ENCODE peak calls at places on chromosomes 13 and 19, in four cellular contexts. One of them, this sample, is unnamed.

GRCh38 chr19:42288411-42288810 is 13.5 kb upstream of the PRR19 start:
- DNase-seq in uterus: no peak
- DNase-seq in NCI-H1417 treated with DMSO at 0.1 percent for 48 hours: no peak
- DNase-seq in HTR-8/SVneo: no peak
- DNase-seq in this sample: no peak

GRCh38 chr19:29858000-29858596 is 46.3 kb downstream of the CCNE1 start:
- DNase-seq in NCI-H1417 treated with DMSO at 0.1 percent for 48 hours: no peak
- DNase-seq in HTR-8/SVneo: no peak
- DNase-seq in uterus: no peak
- DNase-seq in this sample: no peak

GRCh38 chr19:13764821-13765394 is 586 bp downstream of the MRI1 start:
- DNase-seq in uterus: no peak
- DNase-seq in NCI-H1417 treated with DMSO at 0.1 percent for 48 hours: no peak
- DNase-seq in HTR-8/SVneo: no peak
- DNase-seq in this sample: no peak

GRCh38 chr19:39740395-39740794 is 2.6 kb upstream of the CLC start:
- DNase-seq in NCI-H1417 treated with DMSO at 0.1 percent for 48 hours: no peak
- DNase-seq in HTR-8/SVneo: no peak
- DNase-seq in uterus: no peak
- DNase-seq in this sample: no peak

GRCh38 chr19:58558066-58558622 is at the start of gene UBE2M:
- DNase-seq in uterus: peak; percentile 70
- DNase-seq in NCI-H1417 treated with DMSO at 0.1 percent for 48 hours: no peak
- DNase-seq in HTR-8/SVneo: no peak
- DNase-seq in this sample: peak; percentile 85

GRCh38 chr19:4748185-4748584 is 24.5 kb upstream of the DPP9 start:
- DNase-seq in HTR-8/SVneo: no peak
- DNase-seq in NCI-H1417 treated with DMSO at 0.1 percent for 48 hours: no peak
- DNase-seq in uterus: no peak
- DNase-seq in this sample: no peak

GRCh38 chr13:52195052-52195837 is 35.8 kb upstream of the NEK3 start:
- DNase-seq in HTR-8/SVneo: no peak
- DNase-seq in NCI-H1417 treated with DMSO at 0.1 percent for 48 hours: no peak
- DNase-seq in uterus: peak; percentile 77
- DNase-seq in this sample: peak; percentile 91

GRCh38 chr13:19618925-19619324 is 14.5 kb upstream of the MPHOSPH8 start:
- DNase-seq in uterus: no peak
- DNase-seq in HTR-8/SVneo: no peak
- DNase-seq in NCI-H1417 treated with DMSO at 0.1 percent for 48 hours: no peak
- DNase-seq in this sample: no peak

GRCh38 chr19:58328999-58329398 is 2.2 kb downstream of the ZSCAN22 start:
- DNase-seq in HTR-8/SVneo: no peak
- DNase-seq in NCI-H1417 treated with DMSO at 0.1 percent for 48 hours: no peak
- DNase-seq in uterus: no peak
- DNase-seq in this sample: no peak

GRCh38 chr13:79307866-79308298 is 98.2 kb downstream of the RBM26 start:
- DNase-seq in HTR-8/SVneo: no peak
- DNase-seq in uterus: no peak
- DNase-seq in NCI-H1417 treated with DMSO at 0.1 percent for 48 hours: no peak
- DNase-seq in this sample: no peak

GRCh38 chr13:37225414-37226047 is 120.1 kb upstream of the CSNK1A1L start:
- DNase-seq in NCI-H1417 treated with DMSO at 0.1 percent for 48 hours: no peak
- DNase-seq in uterus: no peak
- DNase-seq in HTR-8/SVneo: no peak
- DNase-seq in this sample: no peak

GRCh38 chr13:77416666-77417212 is 89.8 kb upstream of the MYCBP2 start:
- DNase-seq in HTR-8/SVneo: no peak
- DNase-seq in NCI-H1417 treated with DMSO at 0.1 percent for 48 hours: no peak
- DNase-seq in uterus: no peak
- DNase-seq in this sample: no peak

GRCh38 chr19:37413243-37414084 is 42.6 kb downstream of the ZNF527 start:
- DNase-seq in uterus: no peak
- DNase-seq in HTR-8/SVneo: no peak
- DNase-seq in NCI-H1417 treated with DMSO at 0.1 percent for 48 hours: no peak
- DNase-seq in this sample: no peak

GRCh38 chr13:19864339-19865309 is 1.2 kb upstream of the ZMYM5 start:
- DNase-seq in HTR-8/SVneo: peak; percentile 53
- DNase-seq in uterus: peak; percentile 54
- DNase-seq in NCI-H1417 treated with DMSO at 0.1 percent for 48 hours: peak; percentile 25
- DNase-seq in this sample: peak; percentile 79

GRCh38 chr13:88932950-88933349 is 1261.8 kb downstream of the SLITRK5 start:
- DNase-seq in NCI-H1417 treated with DMSO at 0.1 percent for 48 hours: no peak
- DNase-seq in HTR-8/SVneo: no peak
- DNase-seq in uterus: no peak
- DNase-seq in this sample: no peak

GRCh38 chr19:53991224-53992113 is at the start of gene CACNG6:
- DNase-seq in uterus: no peak
- DNase-seq in HTR-8/SVneo: peak; percentile 66
- DNase-seq in NCI-H1417 treated with DMSO at 0.1 percent for 48 hours: no peak
- DNase-seq in this sample: no peak

GRCh38 chr19:41708481-41708880 is at the start of gene CEACAM5:
- DNase-seq in HTR-8/SVneo: no peak
- DNase-seq in NCI-H1417 treated with DMSO at 0.1 percent for 48 hours: no peak
- DNase-seq in uterus: no peak
- DNase-seq in this sample: no peak

This sample was measured in tibial artery.